ENCODE peak calls at places on chromosomes 4 and X, in five cellular contexts. N, E, B, J and P are unnamed samples.

GRCh38 chr4:38128478-38129451 is 168.6 kb downstream of the PTTG2 start:
- DNase-seq in N (no peak), E (peak; percentile 60), B (peak; percentile 42), J (peak; percentile 76), P (no peak)

GRCh38 chrX:94676285-94676684 is 1002.3 kb downstream of the FAM133A start:
- DNase-seq in N (no peak), E (no peak), B (no peak), J (peak; percentile 10), P (no peak)

GRCh38 chr4:67746797-67747495 is 7.2 kb downstream of the GNRHR start:
- DNase-seq in N (no peak), E (peak; percentile 55), B (no peak), J (peak; percentile 40), P (no peak)

GRCh38 chrX:19886888-19887531 is 390 bp downstream of the SH3KBP1 start:
- DNase-seq in N (peak; percentile 28), E (no peak), B (peak; percentile 39), J (no peak), P (peak; percentile 23)

GRCh38 chr4:68476191-68476590 is 28.9 kb downstream of the TMPRSS11E start:
- DNase-seq in N (no peak), E (no peak), B (no peak), J (no peak), P (no peak)

GRCh38 chr4:13215560-13215959 is 268.6 kb downstream of the RAB28 start:
- DNase-seq in N (no peak), E (no peak), B (no peak), J (no peak), P (no peak)

GRCh38 chr4:145679520-145679919 is 426 bp upstream of the C4orf51 start:
- DNase-seq in N (peak; percentile 24), E (peak; percentile 86), B (peak; percentile 53), J (peak; percentile 32), P (peak; percentile 37)

GRCh38 chr4:140135529-140136021 is 18.4 kb downstream of the MAML3 start:
- DNase-seq in N (peak; percentile 55), E (peak; percentile 46), B (peak; percentile 82), J (no peak), P (peak; percentile 69)

GRCh38 chrX:153061732-153062131 is 5.5 kb downstream of the PNMA3 start:
- DNase-seq in N (no peak), E (peak; percentile 45), B (no peak), J (no peak), P (no peak)

GRCh38 chr4:24168658-24169057 is 278.8 kb upstream of the PPARGC1A start:
- DNase-seq in N (no peak), E (no peak), B (no peak), J (no peak), P (no peak)

GRCh38 chrX:13142891-13143290 is 98.5 kb upstream of the FAM9C start:
- DNase-seq in N (no peak), E (no peak), B (no peak), J (no peak), P (peak; percentile 55)

GRCh38 chrX:83658731-83659130 is 150.6 kb downstream of the POU3F4 start:
- DNase-seq in N (no peak), E (no peak), B (no peak), J (peak; percentile 21), P (no peak)

GRCh38 chr4:108931926-108932325 is 169.1 kb upstream of the ETNPPL start:
- DNase-seq in N (no peak), E (no peak), B (no peak), J (no peak), P (no peak)

GRCh38 chrX:97790850-97791249 is 907.1 kb downstream of the RPA4 start:
- DNase-seq in N (no peak), E (no peak), B (no peak), J (no peak), P (no peak)

GRCh38 chrX:21438792-21439191 is 64.6 kb downstream of the CNKSR2 start:
- DNase-seq in N (no peak), E (no peak), B (no peak), J (no peak), P (no peak)

GRCh38 chr4:109703664-109704351 is 563 bp upstream of the CASP6 start:
- DNase-seq in N (no peak), E (peak; percentile 28), B (no peak), J (no peak), P (no peak)

GRCh38 chrX:115425359-115425758 is 135.6 kb upstream of the PLS3 start:
- DNase-seq in N (no peak), E (no peak), B (no peak), J (no peak), P (no peak)

GRCh38 chrX:115423091-115423490 is 133.6 kb downstream of the LUZP4 start:
- DNase-seq in N (no peak), E (no peak), B (no peak), J (no peak), P (no peak)

GRCh38 chrX:115428011-115428410 is 133.0 kb upstream of the PLS3 start:
- DNase-seq in N (no peak), E (no peak), B (no peak), J (no peak), P (no peak)
- H3K27me3 ChIP-seq in N (no peaks in the 10 kb centered on the region), E (no peaks in the 10 kb centered on the region), B (no peaks in the 10 kb centered on the region), J (no peaks in the 10 kb centered on the region), P (peaks cover 27% of the 10 kb centered on the region)

DNA sequence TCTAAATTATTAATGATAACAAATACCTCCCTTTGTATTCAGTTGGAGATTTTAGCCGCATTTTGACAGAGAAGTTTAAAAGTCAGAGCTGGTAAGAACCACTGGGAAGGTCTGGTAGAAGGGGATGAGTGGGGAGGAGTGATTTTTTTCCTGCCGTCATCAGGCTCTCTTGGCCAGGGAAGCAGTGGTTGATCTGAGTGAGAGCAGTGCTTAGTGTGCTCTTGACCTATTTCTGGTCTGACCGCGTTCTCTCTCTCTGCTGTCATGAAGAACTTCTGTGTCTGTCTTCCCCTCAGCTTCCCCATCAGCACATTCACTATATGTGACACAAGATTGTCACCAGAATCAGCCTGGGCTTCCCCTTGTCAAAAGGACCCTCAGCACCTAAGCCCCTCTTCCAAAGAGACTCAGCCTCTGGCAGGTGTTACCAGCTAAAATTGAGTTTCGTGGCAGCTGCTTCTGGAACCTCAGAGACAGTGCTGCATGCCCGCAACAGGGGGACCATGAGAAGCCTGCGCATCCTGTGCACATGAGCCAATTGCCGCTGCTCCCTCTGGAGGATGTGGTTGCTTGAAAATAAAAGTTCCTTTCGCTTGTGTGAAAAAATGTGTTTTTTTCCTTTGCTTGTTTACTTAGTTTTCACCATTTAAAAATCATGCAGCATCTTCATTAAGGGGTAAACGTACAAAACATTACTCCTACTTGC is 268.9 kb downstream of the C4orf33 start:
- DNase-seq in N (no peak), E (no peak), B (no peak), J (no peak), P (no peak)
- H3K27me3 ChIP-seq in N (peaks cover 60% of the 10 kb centered on the region), E (no peaks in the 10 kb centered on the region), B (no peaks in the 10 kb centered on the region), J (no peaks in the 10 kb centered on the region), P (no peaks in the 10 kb centered on the region)

GRCh38 chrX:114787016-114787415 is 203.1 kb downstream of the HTR2C start:
- DNase-seq in N (no peak), E (no peak), B (no peak), J (no peak), P (no peak)

GRCh38 chrX:114782925-114783324 is 199.0 kb downstream of the HTR2C start:
- DNase-seq in N (no peak), E (no peak), B (no peak), J (no peak), P (no peak)
- H3K27me3 ChIP-seq in N (no peaks in the 10 kb centered on the region), E (no peaks in the 10 kb centered on the region), B (no peaks in the 10 kb centered on the region), J (no peaks in the 10 kb centered on the region), P (peaks cover 2% of the 10 kb centered on the region)

GRCh38 chr4:2036327-2036726 is 22.8 kb upstream of the NAT8L start:
- DNase-seq in N (no peak), E (no peak), B (no peak), J (no peak), P (no peak)

GRCh38 chr4:2041234-2042130 is 17.6 kb upstream of the NAT8L start:
- DNase-seq in N (peak; percentile 84), E (peak; percentile 75), B (peak; percentile 83), J (peak; percentile 89), P (peak; percentile 85)

GRCh38 chr4:2040391-2041233 is 18.5 kb upstream of the NAT8L start:
- DNase-seq in N (no peak), E (no peak), B (no peak), J (no peak), P (peak; percentile 41)

GRCh38 chr4:2042207-2042946 is 16.8 kb upstream of the NAT8L start:
- DNase-seq in N (no peak), E (no peak), B (peak; percentile 30), J (no peak), P (no peak)

GRCh38 chr4:2036866-2037265 is 22.3 kb upstream of the NAT8L start:
- DNase-seq in N (no peak), E (no peak), B (no peak), J (no peak), P (no peak)
- H3K27me3 ChIP-seq in N (peaks cover 77% of the 10 kb centered on the region), E (peaks cover 18% of the 10 kb centered on the region), B (peaks cover 19% of the 10 kb centered on the region), J (peaks cover 6% of the 10 kb centered on the region), P (no peaks in the 10 kb centered on the region)

GRCh38 chr4:169996379-169997245 is 29.6 kb downstream of the MFAP3L start:
- DNase-seq in N (no peak), E (no peak), B (no peak), J (no peak), P (no peak)

GRCh38 chr4:169987327-169988228 is 38.6 kb downstream of the MFAP3L start:
- DNase-seq in N (no peak), E (no peak), B (no peak), J (no peak), P (no peak)

GRCh38 chr4:169988252-169988651 is 37.9 kb downstream of the MFAP3L start:
- DNase-seq in N (no peak), E (no peak), B (no peak), J (no peak), P (no peak)

GRCh38 chr4:169993531-169993930 is 32.7 kb downstream of the MFAP3L start:
- DNase-seq in N (no peak), E (no peak), B (no peak), J (no peak), P (no peak)
- H3K27me3 ChIP-seq in N (no peaks in the 10 kb centered on the region), E (no peaks in the 10 kb centered on the region), B (no peaks in the 10 kb centered on the region), J (no peaks in the 10 kb centered on the region), P (no peaks in the 10 kb centered on the region)

DNA sequence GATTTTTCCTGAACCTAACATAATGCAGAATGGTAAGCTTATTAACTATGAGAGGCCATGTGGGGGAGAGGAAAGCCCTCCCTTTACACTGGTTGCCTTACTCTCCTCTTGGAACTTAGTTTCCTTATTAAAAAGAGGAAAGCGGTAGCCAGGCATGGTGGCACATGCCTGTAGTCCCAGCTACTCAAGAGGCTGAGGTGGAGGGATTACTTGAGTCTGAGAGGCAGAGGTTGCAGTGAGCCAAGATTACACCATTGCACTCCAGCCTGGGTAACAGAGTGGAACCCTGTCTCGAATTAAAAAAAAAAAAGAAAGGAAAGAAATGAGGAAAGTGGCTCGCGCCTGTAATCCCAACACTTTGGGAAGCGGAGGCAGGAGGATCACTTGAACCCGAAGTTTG is 2.0 kb downstream of the FAM47E start:
- DNase-seq in N (no peak), E (no peak), B (no peak), J (no peak), P (no peak)
- H3K27me3 ChIP-seq in N (peaks cover 26% of the 10 kb centered on the region), E (peaks cover 49% of the 10 kb centered on the region), B (no peaks in the 10 kb centered on the region), J (no peaks in the 10 kb centered on the region), P (no peaks in the 10 kb centered on the region)

GRCh38 chr4:1451106-1451751 is 45.0 kb upstream of the NKX1-1 start:
- DNase-seq in N (no peak), E (no peak), B (no peak), J (no peak), P (peak; percentile 10)

GRCh38 chr4:1449833-1450741 is 43.8 kb upstream of the NKX1-1 start:
- DNase-seq in N (no peak), E (no peak), B (peak; percentile 9), J (no peak), P (peak; percentile 45)

GRCh38 chr4:1453731-1454130 is 47.5 kb upstream of the NKX1-1 start:
- DNase-seq in N (no peak), E (no peak), B (no peak), J (no peak), P (no peak)

GRCh38 chr4:1452431-1453051 is 46.3 kb upstream of the NKX1-1 start:
- DNase-seq in N (no peak), E (no peak), B (no peak), J (no peak), P (no peak)

GRCh38 chr4:1451752-1452122 is 45.5 kb upstream of the NKX1-1 start:
- DNase-seq in N (no peak), E (no peak), B (no peak), J (no peak), P (no peak)
- H3K27me3 ChIP-seq in N (peaks cover 66% of the 10 kb centered on the region), E (no peaks in the 10 kb centered on the region), B (no peaks in the 10 kb centered on the region), J (no peaks in the 10 kb centered on the region), P (no peaks in the 10 kb centered on the region)